ENCODE peak calls at places on chromosomes 6 and 20, in nine cellular contexts. One of them, this sample, is unnamed.
A peak's percentile ranks its signal among the peaks of the same experiment; 100 is the strongest.

GRCh38 chr6:170129691-170130171 is 161.1 kb downstream of the DLL1 start:
- DNase-seq in lower leg skin: no peak
- DNase-seq in AG10803: no peak
- DNase-seq in astrocyte of the spinal cord: no peak
- DNase-seq in brain microvascular endothelial cell: no peak
- DNase-seq in left ventricle myocardium inferior: peak; percentile 83
- DNase-seq in upper lobe of right lung: peak; percentile 81
- DNase-seq in endodermal cell: peak; percentile 36
- DNase-seq in IMR-90: no peak
- DNase-seq in this sample: no peak

GRCh38 chr6:46412662-46413061 is 78.6 kb downstream of the RCAN2 start:
- DNase-seq in AG10803: no peak
- DNase-seq in brain microvascular endothelial cell: no peak
- DNase-seq in astrocyte of the spinal cord: no peak
- DNase-seq in lower leg skin: no peak
- DNase-seq in upper lobe of right lung: no peak
- DNase-seq in endodermal cell: no peak
- DNase-seq in IMR-90: no peak
- DNase-seq in left ventricle myocardium inferior: no peak
- DNase-seq in this sample: no peak

GRCh38 chr20:37954626-37955025 is 51.7 kb downstream of the VSTM2L start:
- DNase-seq in lower leg skin: peak; percentile 42
- DNase-seq in IMR-90: no peak
- DNase-seq in upper lobe of right lung: no peak
- DNase-seq in left ventricle myocardium inferior: no peak
- DNase-seq in endodermal cell: peak; percentile 43
- DNase-seq in astrocyte of the spinal cord: no peak
- DNase-seq in brain microvascular endothelial cell: no peak
- DNase-seq in AG10803: no peak
- DNase-seq in this sample: no peak

GRCh38 chr20:59005523-59006166 is 1.4 kb downstream of the CTSZ start:
- DNase-seq in lower leg skin: peak; percentile 84
- DNase-seq in upper lobe of right lung: no peak
- DNase-seq in IMR-90: no peak
- DNase-seq in brain microvascular endothelial cell: no peak
- DNase-seq in left ventricle myocardium inferior: no peak
- DNase-seq in AG10803: no peak
- DNase-seq in endodermal cell: peak; percentile 28
- DNase-seq in astrocyte of the spinal cord: no peak
- DNase-seq in this sample: no peak

GRCh38 chr6:100382031-100382430 is 82.7 kb downstream of the SIM1 start:
- DNase-seq in astrocyte of the spinal cord: no peak
- DNase-seq in lower leg skin: no peak
- DNase-seq in left ventricle myocardium inferior: no peak
- DNase-seq in brain microvascular endothelial cell: no peak
- DNase-seq in endodermal cell: no peak
- DNase-seq in upper lobe of right lung: no peak
- DNase-seq in IMR-90: no peak
- DNase-seq in AG10803: peak; percentile 48
- DNase-seq in this sample: no peak

GRCh38 chr6:56483929-56484328 is 158.8 kb downstream of the DST start:
- DNase-seq in brain microvascular endothelial cell: no peak
- DNase-seq in endodermal cell: no peak
- DNase-seq in upper lobe of right lung: no peak
- DNase-seq in left ventricle myocardium inferior: no peak
- DNase-seq in IMR-90: peak; percentile 86
- DNase-seq in AG10803: no peak
- DNase-seq in lower leg skin: no peak
- DNase-seq in astrocyte of the spinal cord: peak; percentile 9
- DNase-seq in this sample: peak; percentile 4

GRCh38 chr6:14736231-14736953 is 509.5 kb upstream of the JARID2 start:
- DNase-seq in endodermal cell: no peak
- DNase-seq in brain microvascular endothelial cell: no peak
- DNase-seq in astrocyte of the spinal cord: no peak
- DNase-seq in lower leg skin: no peak
- DNase-seq in AG10803: no peak
- DNase-seq in upper lobe of right lung: no peak
- DNase-seq in left ventricle myocardium inferior: no peak
- DNase-seq in IMR-90: no peak
- DNase-seq in this sample: no peak

GRCh38 chr6:121851056-121851455 is 415.6 kb downstream of the GJA1 start:
- DNase-seq in brain microvascular endothelial cell: no peak
- DNase-seq in upper lobe of right lung: no peak
- DNase-seq in AG10803: peak; percentile 44
- DNase-seq in endodermal cell: peak; percentile 64
- DNase-seq in astrocyte of the spinal cord: no peak
- DNase-seq in IMR-90: peak; percentile 17
- DNase-seq in left ventricle myocardium inferior: no peak
- DNase-seq in lower leg skin: no peak
- DNase-seq in this sample: peak; percentile 42

GRCh38 chr20:7693761-7694160 is 246.5 kb downstream of the HAO1 start:
- DNase-seq in astrocyte of the spinal cord: peak; percentile 80
- DNase-seq in IMR-90: no peak
- DNase-seq in endodermal cell: no peak
- DNase-seq in upper lobe of right lung: no peak
- DNase-seq in left ventricle myocardium inferior: no peak
- DNase-seq in AG10803: peak; percentile 48
- DNase-seq in brain microvascular endothelial cell: no peak
- DNase-seq in lower leg skin: no peak
- DNase-seq in this sample: no peak

GRCh38 chr6:37308084-37308817 is 45.5 kb upstream of the RNF8 start:
- DNase-seq in left ventricle myocardium inferior: no peak
- DNase-seq in endodermal cell: no peak
- DNase-seq in brain microvascular endothelial cell: no peak
- DNase-seq in astrocyte of the spinal cord: peak; percentile 67
- DNase-seq in upper lobe of right lung: no peak
- DNase-seq in IMR-90: peak; percentile 76
- DNase-seq in lower leg skin: no peak
- DNase-seq in AG10803: peak; percentile 40
- DNase-seq in this sample: peak; percentile 34

GRCh38 chr20:36217226-36217625 is 19.1 kb upstream of the AAR2 start:
- DNase-seq in endodermal cell: peak; percentile 93
- DNase-seq in upper lobe of right lung: no peak
- DNase-seq in lower leg skin: no peak
- DNase-seq in left ventricle myocardium inferior: no peak
- DNase-seq in brain microvascular endothelial cell: no peak
- DNase-seq in IMR-90: no peak
- DNase-seq in AG10803: no peak
- DNase-seq in astrocyte of the spinal cord: no peak
- DNase-seq in this sample: no peak

GRCh38 chr20:19699132-19699971 is 58.7 kb upstream of the RIN2 start:
- DNase-seq in AG10803: peak; percentile 77
- DNase-seq in IMR-90: peak; percentile 87
- DNase-seq in left ventricle myocardium inferior: no peak
- DNase-seq in lower leg skin: peak; percentile 77
- DNase-seq in astrocyte of the spinal cord: peak; percentile 75
- DNase-seq in upper lobe of right lung: no peak
- DNase-seq in endodermal cell: no peak
- DNase-seq in brain microvascular endothelial cell: peak; percentile 86
- DNase-seq in this sample: peak; percentile 87

GRCh38 chr6:162625846-162626540 is 101.6 kb downstream of the PRKN start:
- DNase-seq in lower leg skin: no peak
- DNase-seq in brain microvascular endothelial cell: no peak
- DNase-seq in left ventricle myocardium inferior: no peak
- DNase-seq in astrocyte of the spinal cord: no peak
- DNase-seq in IMR-90: no peak
- DNase-seq in endodermal cell: no peak
- DNase-seq in upper lobe of right lung: no peak
- DNase-seq in AG10803: no peak
- DNase-seq in this sample: no peak

GRCh38 chr20:64107736-64108457 is 532 bp upstream of the NPBWR2 start:
- DNase-seq in astrocyte of the spinal cord: no peak
- DNase-seq in lower leg skin: peak; percentile 77
- DNase-seq in AG10803: no peak
- DNase-seq in left ventricle myocardium inferior: peak; percentile 5
- DNase-seq in IMR-90: no peak
- DNase-seq in upper lobe of right lung: peak; percentile 51
- DNase-seq in brain microvascular endothelial cell: no peak
- DNase-seq in endodermal cell: peak; percentile 44
- DNase-seq in this sample: no peak

GRCh38 chr6:117491916-117492315 is 9.4 kb downstream of the DCBLD1 start:
- DNase-seq in upper lobe of right lung: no peak
- DNase-seq in AG10803: peak; percentile 45
- DNase-seq in IMR-90: peak; percentile 58
- DNase-seq in brain microvascular endothelial cell: no peak
- DNase-seq in astrocyte of the spinal cord: peak; percentile 44
- DNase-seq in endodermal cell: no peak
- DNase-seq in lower leg skin: no peak
- DNase-seq in left ventricle myocardium inferior: no peak
- DNase-seq in this sample: peak; percentile 18

GRCh38 chr6:108464506-108465084 is 96.1 kb upstream of the FOXO3 start:
- DNase-seq in lower leg skin: no peak
- DNase-seq in astrocyte of the spinal cord: no peak
- DNase-seq in AG10803: no peak
- DNase-seq in brain microvascular endothelial cell: no peak
- DNase-seq in IMR-90: no peak
- DNase-seq in left ventricle myocardium inferior: no peak
- DNase-seq in endodermal cell: no peak
- DNase-seq in upper lobe of right lung: no peak
- DNase-seq in this sample: no peak
- H3K4me3 ChIP-seq in lower leg skin: no peak overlapping the region
- H3K4me3 ChIP-seq in astrocyte of the spinal cord: no peak overlapping the region
- H3K4me3 ChIP-seq in AG10803: no peak overlapping the region
- H3K4me3 ChIP-seq in brain microvascular endothelial cell: no peak overlapping the region
- H3K4me3 ChIP-seq in IMR-90: no peak overlapping the region
- H3K4me3 ChIP-seq in left ventricle myocardium inferior: no peak overlapping the region
- H3K4me3 ChIP-seq in endodermal cell: no peak overlapping the region
- H3K4me3 ChIP-seq in upper lobe of right lung: no peak overlapping the region
- H3K4me3 ChIP-seq in this sample: no peak overlapping the region

DNA sequence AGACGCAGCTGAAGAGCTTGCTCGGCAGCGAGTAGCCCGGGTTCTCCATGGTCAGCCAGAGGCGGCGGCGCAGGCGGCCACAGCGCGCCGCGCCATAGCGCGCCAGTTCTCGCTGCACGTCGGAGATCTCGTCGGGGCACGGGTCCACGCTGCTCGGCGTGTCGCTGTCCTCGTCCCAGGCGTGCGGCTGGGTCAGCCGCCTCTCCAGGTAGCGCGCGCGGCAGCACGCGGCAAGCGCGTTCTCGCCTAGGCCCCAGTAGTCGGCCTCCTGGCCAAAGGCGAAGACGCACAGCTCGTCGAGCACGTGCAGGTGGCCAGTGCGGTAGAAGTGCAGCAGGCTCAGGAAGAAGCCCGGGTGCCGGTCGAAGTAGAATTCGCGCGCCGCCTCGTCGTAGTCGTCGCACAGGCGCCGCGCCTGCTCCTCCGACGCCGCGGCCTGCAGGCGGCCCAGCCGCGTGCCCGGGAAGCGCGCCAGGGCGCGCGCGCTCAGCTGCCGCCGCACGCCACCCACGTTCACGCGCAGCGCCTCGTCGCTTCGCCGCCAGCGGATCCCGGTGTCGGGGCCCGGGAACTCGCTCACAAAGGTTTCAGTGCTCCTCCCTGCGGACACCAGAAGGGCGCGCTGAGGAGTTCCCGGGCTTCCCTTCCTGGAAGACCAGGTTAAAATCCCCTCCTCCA is 2.7 kb downstream of the KCNS1 start:
- DNase-seq in endodermal cell: peak; percentile 94
- DNase-seq in IMR-90: no peak
- DNase-seq in upper lobe of right lung: no peak
- DNase-seq in left ventricle myocardium inferior: no peak
- DNase-seq in astrocyte of the spinal cord: peak; percentile 14
- DNase-seq in lower leg skin: no peak
- DNase-seq in AG10803: peak; percentile 11
- DNase-seq in brain microvascular endothelial cell: peak; percentile 14
- DNase-seq in this sample: peak; percentile 48
- TF ChIP-seq CTCF in endodermal cell: peak; percentile 70
- TF ChIP-seq CTCF in IMR-90: peak; percentile 26
- TF ChIP-seq CTCF in upper lobe of right lung: no peak
- TF ChIP-seq CTCF in left ventricle myocardium inferior: no peak
- TF ChIP-seq CTCF in astrocyte of the spinal cord: peak; percentile 23
- TF ChIP-seq CTCF in lower leg skin: no peak
- TF ChIP-seq CTCF in AG10803: peak; percentile 23
- TF ChIP-seq CTCF in brain microvascular endothelial cell: peak; percentile 48
- TF ChIP-seq CTCF in this sample: peak; percentile 16

GRCh38 chr6:29631209-29631810 is 1.7 kb downstream of the GABBR1 start:
- DNase-seq in upper lobe of right lung: no peak
- DNase-seq in left ventricle myocardium inferior: no peak
- DNase-seq in endodermal cell: peak; percentile 72
- DNase-seq in IMR-90: peak; percentile 34
- DNase-seq in brain microvascular endothelial cell: no peak
- DNase-seq in AG10803: no peak
- DNase-seq in astrocyte of the spinal cord: no peak
- DNase-seq in lower leg skin: peak; percentile 82
- DNase-seq in this sample: peak; percentile 8

GRCh38 chr6:29626948-29627761 is 5.8 kb downstream of the GABBR1 start:
- DNase-seq in upper lobe of right lung: no peak
- DNase-seq in left ventricle myocardium inferior: no peak
- DNase-seq in brain microvascular endothelial cell: no peak
- DNase-seq in IMR-90: no peak
- DNase-seq in endodermal cell: peak; percentile 70
- DNase-seq in lower leg skin: no peak
- DNase-seq in AG10803: no peak
- DNase-seq in astrocyte of the spinal cord: no peak
- DNase-seq in this sample: no peak

GRCh38 chr6:29627762-29628418 is 5.1 kb downstream of the GABBR1 start:
- DNase-seq in upper lobe of right lung: peak; percentile 78
- DNase-seq in left ventricle myocardium inferior: peak; percentile 79
- DNase-seq in endodermal cell: peak; percentile 93
- DNase-seq in lower leg skin: peak; percentile 95
- DNase-seq in AG10803: peak; percentile 78
- DNase-seq in astrocyte of the spinal cord: peak; percentile 91
- DNase-seq in brain microvascular endothelial cell: peak; percentile 69
- DNase-seq in IMR-90: peak; percentile 86
- DNase-seq in this sample: peak; percentile 95

GRCh38 chr6:29628419-29629281 is 4.3 kb downstream of the GABBR1 start:
- DNase-seq in upper lobe of right lung: peak; percentile 82
- DNase-seq in brain microvascular endothelial cell: peak; percentile 73
- DNase-seq in left ventricle myocardium inferior: peak; percentile 77
- DNase-seq in endodermal cell: peak; percentile 98
- DNase-seq in astrocyte of the spinal cord: peak; percentile 76
- DNase-seq in AG10803: peak; percentile 57
- DNase-seq in lower leg skin: peak; percentile 94
- DNase-seq in IMR-90: peak; percentile 73
- DNase-seq in this sample: peak; percentile 80

GRCh38 chr6:29629571-29629970 is 3.4 kb downstream of the GABBR1 start:
- DNase-seq in AG10803: no peak
- DNase-seq in IMR-90: no peak
- DNase-seq in astrocyte of the spinal cord: no peak
- DNase-seq in brain microvascular endothelial cell: no peak
- DNase-seq in left ventricle myocardium inferior: no peak
- DNase-seq in upper lobe of right lung: no peak
- DNase-seq in endodermal cell: no peak
- DNase-seq in lower leg skin: no peak
- DNase-seq in this sample: peak; percentile 55
- H3K4me3 ChIP-seq in AG10803: no peak overlapping the region
- H3K4me3 ChIP-seq in IMR-90: no peak overlapping the region
- H3K4me3 ChIP-seq in astrocyte of the spinal cord: no peak overlapping the region
- H3K4me3 ChIP-seq in brain microvascular endothelial cell: no peak overlapping the region
- H3K4me3 ChIP-seq in left ventricle myocardium inferior: peak overlapping the region; percentile 71
- H3K4me3 ChIP-seq in upper lobe of right lung: no peak overlapping the region
- H3K4me3 ChIP-seq in endodermal cell: peak overlapping the region; percentile 88
- H3K4me3 ChIP-seq in lower leg skin: no peak overlapping the region
- H3K4me3 ChIP-seq in this sample: no peak overlapping the region

DNA sequence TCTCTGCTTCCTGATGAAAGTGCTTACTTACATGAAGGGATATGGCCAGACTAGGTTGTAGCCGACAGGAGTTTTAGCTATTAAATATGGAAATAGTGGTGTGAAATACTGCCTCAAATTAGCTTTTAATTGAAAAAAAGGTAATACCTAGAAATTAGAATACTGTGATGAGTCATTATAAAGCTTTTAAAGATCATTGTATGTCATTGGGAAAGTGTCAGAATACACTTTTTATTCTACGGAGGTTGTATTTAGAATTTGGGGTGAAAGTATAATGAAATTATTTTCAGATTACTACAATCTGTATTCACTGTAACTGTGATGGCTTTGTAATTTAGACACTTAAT is 2.2 kb downstream of the LOC128125822 start:
- DNase-seq in endodermal cell: no peak
- DNase-seq in left ventricle myocardium inferior: no peak
- DNase-seq in AG10803: no peak
- DNase-seq in lower leg skin: no peak
- DNase-seq in upper lobe of right lung: no peak
- DNase-seq in brain microvascular endothelial cell: no peak
- DNase-seq in astrocyte of the spinal cord: no peak
- DNase-seq in IMR-90: no peak
- DNase-seq in this sample: no peak
- TF ChIP-seq CTCF in endodermal cell: no peak
- TF ChIP-seq CTCF in left ventricle myocardium inferior: no peak
- TF ChIP-seq CTCF in AG10803: no peak
- TF ChIP-seq CTCF in lower leg skin: no peak
- TF ChIP-seq CTCF in upper lobe of right lung: no peak
- TF ChIP-seq CTCF in brain microvascular endothelial cell: no peak
- TF ChIP-seq CTCF in astrocyte of the spinal cord: no peak
- TF ChIP-seq CTCF in IMR-90: no peak
- TF ChIP-seq CTCF in this sample: no peak